ENCODE peak calls at places on chromosomes 13 and 19, in eight cellular contexts. K is mesendoderm; B is CD4-positive, alpha-beta memory T cell; G is IMR-90; I is breast epithelium; Q is upper lobe of right lung; A is uterus; D is tibial nerve. P is an unnamed sample.
A peak's percentile ranks its signal among the peaks of the same experiment; 100 is the strongest.

GRCh38 chr19:51093066-51093465 is 10.4 kb upstream of the KLK14 start:
- DNase-seq in K (no peak), B (no peak), G (no peak), I (peak; percentile 35), Q (no peak), A (no peak), D (no peak), P (no peak)

GRCh38 chr19:3548594-3548993 is 8.8 kb downstream of the MFSD12 start:
- DNase-seq in K (no peak), B (no peak), G (no peak), I (no peak), Q (peak; percentile 82), A (no peak), D (no peak), P (peak; percentile 56)

GRCh38 chr19:50399368-50399745 is 15.2 kb downstream of the POLD1 start:
- DNase-seq in K (no peak), B (no peak), G (no peak), I (no peak), Q (no peak), A (no peak), D (no peak), P (no peak)

GRCh38 chr13:32142115-32142514 is 110.5 kb downstream of the FRY start:
- DNase-seq in K (no peak), B (no peak), G (no peak), I (no peak), Q (no peak), A (no peak), D (no peak), P (no peak)

GRCh38 chr13:74767031-74767430 is 632.8 kb upstream of the KLF12 start:
- DNase-seq in K (no peak), B (no peak), G (peak; percentile 66), I (no peak), Q (no peak), A (no peak), D (no peak), P (no peak)

GRCh38 chr19:40147693-40148347 is 43.4 kb upstream of the MAP3K10 start:
- DNase-seq in K (no peak), B (no peak), G (peak; percentile 77), I (no peak), Q (no peak), A (no peak), D (no peak), P (no peak)

GRCh38 chr19:15641901-15642491 is 1.3 kb downstream of the CYP4F3 start:
- DNase-seq in K (no peak), B (no peak), G (no peak), I (no peak), Q (no peak), A (no peak), D (no peak), P (no peak)

GRCh38 chr19:20479483-20479882 is 86.1 kb downstream of the ZNF737 start:
- DNase-seq in K (no peak), B (no peak), G (no peak), I (no peak), Q (no peak), A (no peak), D (no peak), P (no peak)

GRCh38 chr19:42469311-42470239 is 26.8 kb upstream of the CXCL17 start:
- DNase-seq in K (no peak), B (no peak), G (no peak), I (no peak), Q (no peak), A (no peak), D (no peak), P (no peak)

GRCh38 chr13:23322353-23323336 is 110.9 kb downstream of the SACS start:
- DNase-seq in K (no peak), B (no peak), G (peak; percentile 6), I (no peak), Q (no peak), A (no peak), D (no peak), P (no peak)

GRCh38 chr19:35995655-35995993 is 636 bp downstream of the SDHAF1 start:
- DNase-seq in K (peak; percentile 82), B (no peak), G (peak; percentile 8), I (no peak), Q (peak; percentile 75), A (peak; percentile 65), D (no peak), P (peak; percentile 58)

GRCh38 chr13:112943309-112944125 is 25.5 kb upstream of the MCF2L start:
- DNase-seq in K (peak; percentile 76), B (peak; percentile 4), G (peak; percentile 4), I (no peak), Q (peak; percentile 83), A (peak; percentile 21), D (no peak), P (peak; percentile 55)

GRCh38 chr19:8731428-8732169 is 10.2 kb downstream of the OR2Z1 start:
- DNase-seq in K (peak; percentile 1), B (no peak), G (no peak), I (no peak), Q (no peak), A (no peak), D (no peak), P (no peak)

GRCh38 chr19:610801-611505 is 21.3 kb downstream of the HCN2 start:
- DNase-seq in K (no peak), B (peak; percentile 50), G (peak; percentile 76), I (no peak), Q (no peak), A (peak; percentile 41), D (peak; percentile 61), P (peak; percentile 35)

GRCh38 chr13:51920786-51921185 is 59.0 kb downstream of the CCDC70 start:
- DNase-seq in K (peak; percentile 49), B (no peak), G (no peak), I (no peak), Q (no peak), A (no peak), D (no peak), P (no peak)

DNA sequence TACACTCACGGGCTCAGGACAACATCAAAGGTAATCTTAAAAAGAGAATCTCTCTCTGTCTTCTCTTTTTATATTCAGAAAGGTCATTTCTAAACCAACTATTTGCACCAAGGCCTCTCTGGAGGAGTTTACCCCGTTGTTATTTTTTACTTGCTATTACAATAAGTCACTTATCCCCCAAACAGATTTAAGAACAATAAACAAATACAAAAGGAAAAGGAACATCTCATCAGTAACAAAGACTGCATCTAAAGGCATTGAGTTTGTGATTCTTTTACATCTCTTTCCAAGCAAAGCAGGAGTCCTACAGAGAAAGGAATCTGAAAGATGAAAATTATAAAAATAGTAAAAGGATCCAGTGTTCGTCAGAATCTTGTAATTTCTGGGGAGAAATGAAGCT is 75.4 kb downstream of the GGACT start:
- DNase-seq in K (no peak), B (no peak), G (no peak), I (no peak), Q (no peak), A (no peak), D (no peak), P (no peak)
- H3K27ac ChIP-seq in K (no peak overlapping the region), B (no peak overlapping the region), G (no peak overlapping the region), I (no peak overlapping the region), Q (no peak overlapping the region), A (no peak overlapping the region), D (no peak overlapping the region), P (no peak overlapping the region)

DNA sequence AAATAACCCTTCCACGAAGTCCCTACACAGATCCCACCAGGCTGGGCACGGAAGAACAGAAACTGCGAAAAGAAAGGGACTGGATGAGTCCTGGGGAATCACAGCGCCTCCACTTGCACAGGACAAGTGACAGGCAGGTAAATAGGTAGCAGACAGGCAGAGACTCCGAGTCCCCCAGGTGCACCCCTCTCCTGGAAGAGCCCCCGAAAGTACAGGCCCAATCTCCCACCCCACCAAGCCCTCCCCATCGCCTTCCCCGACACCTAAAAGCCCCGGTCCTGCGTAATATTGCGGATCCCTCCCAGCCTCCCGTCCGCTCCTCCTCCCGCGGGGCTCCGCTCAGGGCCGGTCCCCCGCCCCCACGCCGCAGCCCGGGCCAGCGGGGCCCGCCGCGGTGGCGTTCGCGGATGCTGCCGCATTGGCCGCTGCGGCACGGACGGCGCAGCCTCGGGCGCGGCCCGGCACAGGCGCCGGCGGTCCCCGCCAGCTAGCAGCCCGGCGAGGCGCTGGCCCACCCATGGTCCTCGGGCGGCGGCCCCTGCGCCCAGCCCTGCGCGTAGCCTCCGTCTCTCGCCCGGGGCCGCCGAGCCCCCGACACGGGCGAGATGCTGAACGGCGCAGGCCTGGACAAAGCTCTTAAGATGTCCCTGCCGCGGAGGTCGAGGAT is at the start of gene ATP8A2:
- DNase-seq in K (peak; percentile 8), B (no peak), G (no peak), I (no peak), Q (no peak), A (no peak), D (no peak), P (no peak)
- H3K4me3 ChIP-seq in K (peak within 1 kb of the TSS; percentile 29), B (no peak within 1 kb of the TSS), G (peak within 1 kb of the TSS; percentile 45), I (peak within 1 kb of the TSS; percentile 45), Q (peak within 1 kb of the TSS; percentile 14), A (no peak within 1 kb of the TSS), D (peak within 1 kb of the TSS; percentile 46), P (no peak within 1 kb of the TSS)

DNA sequence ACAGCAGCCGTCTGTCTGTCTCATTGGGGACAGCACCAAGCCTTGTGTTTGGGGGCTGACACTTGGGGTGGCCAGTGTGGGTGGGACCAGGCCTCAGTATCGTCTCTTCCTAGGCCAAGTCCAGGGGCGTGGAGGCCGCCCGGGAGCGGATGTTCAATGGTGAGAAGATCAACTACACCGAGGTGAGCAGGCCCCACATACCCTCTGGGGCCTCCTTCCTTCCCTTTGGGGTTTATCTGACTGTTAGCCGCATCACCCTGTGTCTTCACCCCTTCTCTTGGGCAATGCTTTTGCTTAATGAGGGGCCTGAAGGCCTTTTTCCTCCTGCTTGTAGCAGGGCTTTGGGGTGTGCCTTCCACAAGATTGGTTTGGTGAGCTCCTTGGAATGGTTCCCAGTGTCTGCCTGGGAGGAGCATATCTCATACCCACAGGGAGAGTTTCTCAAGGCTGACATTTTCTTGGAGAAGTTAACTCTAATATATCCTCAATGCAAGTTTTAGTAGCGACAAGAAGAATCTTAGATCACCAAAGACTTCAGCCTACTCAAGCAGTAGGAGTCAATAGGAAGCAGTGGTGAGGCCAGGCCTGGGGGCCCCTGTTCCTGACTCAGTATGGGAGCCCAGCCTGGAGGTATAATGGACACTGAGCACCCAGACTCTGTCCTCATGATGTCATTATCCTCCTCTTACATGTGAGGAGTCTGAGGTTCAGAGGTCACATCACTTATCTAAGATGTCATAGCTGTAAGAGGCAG is 1.9 kb downstream of the GPI start:
- DNase-seq in K (no peak), B (no peak), G (peak; percentile 74), I (no peak), Q (no peak), A (no peak), D (no peak), P (no peak)
- H3K36me3 ChIP-seq in K (peaks cover 7% of the 10 kb centered on the region), B (peaks cover 28% of the 10 kb centered on the region), G (peaks cover 40% of the 10 kb centered on the region), I (no peaks in the 10 kb centered on the region), Q (peaks cover 47% of the 10 kb centered on the region), A (no peaks in the 10 kb centered on the region), D (peaks cover 49% of the 10 kb centered on the region), P (no peaks in the 10 kb centered on the region)

GRCh38 chr13:38686635-38687245 is at the start of gene FREM2:
- DNase-seq in K (peak; percentile 98), B (no peak), G (no peak), I (peak; percentile 31), Q (peak; percentile 86), A (peak; percentile 15), D (no peak), P (peak; percentile 80)

GRCh38 chr13:38690231-38690630 is 3.4 kb downstream of the FREM2 start:
- DNase-seq in K (no peak), B (no peak), G (no peak), I (no peak), Q (no peak), A (no peak), D (no peak), P (no peak)

GRCh38 chr13:38685974-38686571 is 804 bp upstream of the FREM2 start:
- DNase-seq in K (peak; percentile 77), B (no peak), G (no peak), I (no peak), Q (no peak), A (no peak), D (no peak), P (peak; percentile 24)

GRCh38 chr13:38688674-38689073 is 1.8 kb downstream of the FREM2 start:
- DNase-seq in K (no peak), B (no peak), G (no peak), I (no peak), Q (peak; percentile 66), A (no peak), D (no peak), P (peak; percentile 19)

GRCh38 chr13:38687246-38688229 is 661 bp downstream of the FREM2 start:
- DNase-seq in K (peak; percentile 41), B (no peak), G (no peak), I (no peak), Q (peak; percentile 71), A (no peak), D (no peak), P (peak; percentile 35)
- H3K27ac ChIP-seq in K (peak overlapping the region; percentile 65), B (no peak overlapping the region), G (no peak overlapping the region), I (no peak overlapping the region), Q (no peak overlapping the region), A (no peak overlapping the region), D (no peak overlapping the region), P (peak overlapping the region; percentile 24)

P was measured in body of pancreas.